ENCODE peak calls at places on chromosomes 13 and 19, in seven cellular contexts. G is aorta; E is activated T-cell treated with anti-CD3 and anti-CD28 coated beads for 1 hour; Y is Kasumi-1; S is EL; L is activated T-helper 2 cell treated with anti-CD3 and anti-CD28 coated beads, Interferon-gamma antibody, Interleukin-2, Interleukin-4, amounts not matched to agents 10 μg/mL and 5 μg/mL and 100 μg/mL, durations not matched to agents 14 hours and 24 hours and 36 hours; V is ascending aorta. F is an unnamed sample.

GRCh38 chr13:40155176-40155575 is 499.7 kb downstream of the COG6 start:
- DNase-seq in S (no peak), L (no peak), Y (no peak), V (no peak), E (no peak), G (no peak), F (no peak)

GRCh38 chr19:16226878-16227836 is 29.4 kb downstream of the AP1M1 start:
- DNase-seq in S (no peak), V (no peak), E (no peak), G (peak), Y (no peak), L (no peak), F (no peak)

GRCh38 chr19:31070126-31070525 is 279.1 kb downstream of the TSHZ3 start:
- DNase-seq in V (no peak), Y (no peak), E (no peak), L (no peak), S (no peak), G (no peak), F (no peak)

GRCh38 chr13:21048901-21049655 is 12.3 kb downstream of the LATS2 start:
- DNase-seq in L (no peak), G (no peak), E (no peak), S (no peak), Y (no peak), V (no peak), F (no peak)

GRCh38 chr19:6065685-6066365 is 44.5 kb downstream of the RFX2 start:
- DNase-seq in Y (peak), V (peak), E (peak), L (no peak), S (no peak), G (peak), F (peak)

GRCh38 chr13:52128714-52129700 is at the start of gene NEK5:
- DNase-seq in Y (peak), V (peak), L (peak), S (peak), G (peak), E (peak), F (peak)

GRCh38 chr19:14439014-14439413 is 5.9 kb downstream of the PKN1 start:
- DNase-seq in E (no peak), S (no peak), L (no peak), G (no peak), V (no peak), Y (peak), F (no peak)

GRCh38 chr13:111116830-111117229 is 1.7 kb downstream of the ARHGEF7 start:
- DNase-seq in L (no peak), E (no peak), Y (no peak), G (no peak), S (no peak), V (no peak), F (no peak)

GRCh38 chr19:13150919-13151604 is 851 bp downstream of the IER2 start:
- DNase-seq in G (no peak), S (peak), V (no peak), Y (peak), L (peak), E (no peak), F (no peak)

F was measured in omental fat pad.